ENCODE peak calls at places on chromosome 1, in six cellular contexts. M is HFFc6, J is brain microvascular endothelial cell, I is fibroblast of lung, N is H9, O is fibroblast of mammary gland. K is an unnamed sample.
A peak's percentile ranks its signal among the peaks of the same experiment; 100 is the strongest.

GRCh38 chr1:190373705-190374336 is 103.8 kb downstream of the BRINP3 start:
- DNase-seq in M (no peak), J (no peak), I (peak; percentile 41), N (no peak), O (no peak), K (no peak)

GRCh38 chr1:67194209-67194863 is 28.1 kb downstream of the IL23R start:
- DNase-seq in M (no peak), J (no peak), I (no peak), N (no peak), O (no peak), K (no peak)

GRCh38 chr1:154896811-154897286 is 26.8 kb upstream of the KCNN3 start:
- DNase-seq in M (no peak), J (no peak), I (no peak), N (no peak), O (no peak), K (no peak)

GRCh38 chr1:28395181-28395580 is 25.6 kb downstream of the PHACTR4 start:
- DNase-seq in M (no peak), J (no peak), I (peak; percentile 22), N (no peak), O (peak; percentile 21), K (no peak)

GRCh38 chr1:109783436-109783835 is 19.7 kb upstream of the EPS8L3 start:
- DNase-seq in M (peak; percentile 83), J (peak; percentile 48), I (peak; percentile 76), N (no peak), O (peak; percentile 74), K (peak; percentile 59)

GRCh38 chr1:184340984-184341383 is 45.8 kb upstream of the C1orf21 start:
- DNase-seq in M (no peak), J (peak; percentile 4), I (peak; percentile 9), N (no peak), O (peak; percentile 13), K (no peak)

GRCh38 chr1:180228648-180229482 is 1.2 kb upstream of the LHX4 start:
- DNase-seq in M (no peak), J (no peak), I (no peak), N (no peak), O (no peak), K (no peak)

GRCh38 chr1:55230654-55231053 is 15.5 kb upstream of the USP24 start:
- DNase-seq in M (no peak), J (no peak), I (no peak), N (no peak), O (no peak), K (no peak)

GRCh38 chr1:90502696-90503095 is 214.4 kb downstream of the BARHL2 start:
- DNase-seq in M (no peak), J (no peak), I (no peak), N (peak; percentile 39), O (no peak), K (no peak)

GRCh38 chr1:114423455-114423854 is 87.5 kb downstream of the TRIM33 start:
- DNase-seq in M (no peak), J (no peak), I (no peak), N (no peak), O (no peak), K (no peak)

GRCh38 chr1:232039303-232039702 is 412.7 kb downstream of the DISC1 start:
- DNase-seq in M (no peak), J (peak; percentile 21), I (no peak), N (no peak), O (peak; percentile 19), K (no peak)

GRCh38 chr1:159429074-159429861 is 2.7 kb upstream of the OR10J4 start:
- DNase-seq in M (peak; percentile 96), J (peak; percentile 88), I (peak; percentile 0), N (no peak), O (peak; percentile 94), K (no peak)

GRCh38 chr1:185154912-185155513 is 1.7 kb downstream of the TRMT1L start:
- DNase-seq in M (peak; percentile 6), J (no peak), I (peak; percentile 51), N (no peak), O (peak; percentile 47), K (no peak)

GRCh38 chr1:225754940-225755635 is 22.5 kb upstream of the SRP9 start:
- DNase-seq in M (peak; percentile 82), J (peak; percentile 77), I (peak; percentile 91), N (no peak), O (peak; percentile 96), K (no peak)

GRCh38 chr1:27144349-27144748 is 10.6 kb downstream of the SLC9A1 start:
- DNase-seq in M (no peak), J (no peak), I (no peak), N (no peak), O (no peak), K (no peak)

GRCh38 chr1:94903318-94904009 is 23.4 kb downstream of the CNN3 start:
- DNase-seq in M (no peak), J (no peak), I (no peak), N (no peak), O (peak; percentile 40), K (no peak)

GRCh38 chr1:94905207-94905606 is 21.7 kb downstream of the CNN3 start:
- DNase-seq in M (no peak), J (no peak), I (no peak), N (no peak), O (no peak), K (no peak)

GRCh38 chr1:94898486-94899385 is 28.2 kb downstream of the CNN3 start:
- DNase-seq in M (peak; percentile 20), J (no peak), I (peak; percentile 29), N (no peak), O (no peak), K (no peak)

GRCh38 chr1:94899756-94900155 is 27.2 kb downstream of the CNN3 start:
- DNase-seq in M (no peak), J (no peak), I (peak; percentile 21), N (no peak), O (no peak), K (no peak)

GRCh38 chr1:94901841-94902240 is 25.1 kb downstream of the CNN3 start:
- DNase-seq in M (no peak), J (no peak), I (peak; percentile 51), N (no peak), O (peak; percentile 33), K (no peak)
- TF ChIP-seq CTCF in M (no peak), J (no peak), I (no peak), N (no peak), O (no peak), K (no peak)

GRCh38 chr1:205229399-205229861 is 1.7 kb downstream of the TMCC2 start:
- DNase-seq in M (peak; percentile 26), J (no peak), I (peak; percentile 78), N (peak; percentile 88), O (peak; percentile 43), K (peak; percentile 43)
- TF ChIP-seq CTCF in M (no peak), J (peak; percentile 12), I (peak; percentile 20), N (peak; percentile 38), O (peak; percentile 24), K (no peak)

GRCh38 chr1:6224733-6225132 is 11.0 kb downstream of the ICMT start:
- DNase-seq in M (no peak), J (no peak), I (no peak), N (no peak), O (no peak), K (no peak)
- TF ChIP-seq CTCF in M (no peak), J (no peak), I (no peak), N (no peak), O (no peak), K (no peak)

GRCh38 chr1:243943671-243944428 is 93.8 kb upstream of the AKT3 start:
- DNase-seq in M (no peak), J (no peak), I (no peak), N (no peak), O (no peak), K (no peak)

GRCh38 chr1:243946946-243947345 is 96.9 kb upstream of the AKT3 start:
- DNase-seq in M (no peak), J (no peak), I (peak; percentile 27), N (peak; percentile 76), O (peak; percentile 41), K (no peak)

GRCh38 chr1:243944429-243945160 is 94.6 kb upstream of the AKT3 start:
- DNase-seq in M (peak; percentile 18), J (peak; percentile 22), I (peak; percentile 35), N (peak; percentile 80), O (peak; percentile 41), K (peak; percentile 51)

GRCh38 chr1:243946253-243946652 is 96.2 kb upstream of the AKT3 start:
- DNase-seq in M (no peak), J (no peak), I (no peak), N (no peak), O (no peak), K (no peak)

GRCh38 chr1:243945727-243946126 is 95.7 kb upstream of the AKT3 start:
- DNase-seq in M (no peak), J (no peak), I (no peak), N (no peak), O (no peak), K (no peak)
- TF ChIP-seq CTCF in M (no peak), J (no peak), I (no peak), N (no peak), O (no peak), K (no peak)

DNA sequence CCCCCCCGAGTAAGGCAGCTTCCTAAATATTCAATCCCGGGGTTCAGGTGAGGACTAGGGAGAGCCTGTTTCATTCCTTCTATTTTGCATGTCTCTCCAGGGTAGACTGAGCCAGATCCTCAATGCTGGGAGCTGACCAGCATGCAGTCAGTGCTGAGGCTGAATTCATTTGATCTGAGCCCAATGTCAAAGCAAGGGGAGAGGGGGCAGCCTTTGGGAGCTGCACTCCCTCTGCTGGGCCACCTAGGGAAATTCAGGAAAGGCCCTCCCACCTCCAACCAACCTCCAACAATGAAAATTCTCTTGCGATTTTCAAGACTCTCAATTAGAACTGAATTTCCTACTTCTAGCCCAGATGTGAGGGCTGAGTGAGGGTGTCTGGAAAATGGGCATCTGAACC is 371.2 kb downstream of the NPHP4 start:
- DNase-seq in M (no peak), J (no peak), I (no peak), N (peak; percentile 80), O (no peak), K (peak; percentile 58)
- TF ChIP-seq CTCF in M (no peak), J (no peak), I (no peak), N (peak; percentile 87), O (no peak), K (peak; percentile 76)

DNA sequence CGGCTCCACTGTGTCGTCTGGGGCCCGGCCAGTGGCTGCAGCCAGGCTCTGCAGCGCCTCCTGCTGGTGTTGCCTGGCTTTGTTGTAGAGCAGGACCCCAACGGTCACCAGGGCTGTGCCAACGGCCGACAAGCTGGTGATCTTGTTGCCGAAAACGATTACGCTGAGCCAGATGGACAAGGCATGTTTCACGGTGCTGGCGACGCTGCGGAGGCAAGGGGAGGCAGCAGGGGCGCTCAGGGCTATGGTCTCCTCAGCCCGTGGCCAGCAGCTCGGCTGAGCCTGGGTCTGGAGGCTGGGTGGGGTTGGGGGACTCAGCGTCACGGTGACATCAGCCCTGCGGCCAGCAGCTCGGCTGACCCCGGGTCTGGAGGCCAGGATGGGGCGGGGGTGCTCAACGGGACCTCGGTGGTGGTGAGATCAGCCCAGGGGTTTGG is 7.0 kb upstream of the CDK11B start:
- DNase-seq in M (no peak), J (no peak), I (no peak), N (peak; percentile 66), O (no peak), K (peak; percentile 55)
- TF ChIP-seq CTCF in M (peak; percentile 76), J (peak; percentile 63), I (peak; percentile 46), N (peak; percentile 76), O (peak; percentile 39), K (peak; percentile 47)

K was measured in nephron progenitor cell.